ENCODE peak calls at places on chromosome 1, in seven cellular contexts. M, J, Y, W, Z, F and D are unnamed samples.

GRCh38 chr1:91345395-91346005 is 59.1 kb downstream of the HFM1 start:
- DNase-seq in M (no peak), J (no peak), Y (no peak), W (no peak), Z (no peak), F (no peak), D (no peak)

GRCh38 chr1:11207898-11208611 is 18.9 kb downstream of the ANGPTL7 start:
- DNase-seq in M (no peak), J (peak; percentile 52), Y (no peak), W (no peak), Z (no peak), F (no peak), D (no peak)

GRCh38 chr1:39574646-39575045 is 1.9 kb downstream of the PABPC4 start:
- DNase-seq in M (no peak), J (no peak), Y (no peak), W (peak; percentile 14), Z (no peak), F (peak; percentile 38), D (peak; percentile 73)

GRCh38 chr1:21182181-21182711 is 5.5 kb upstream of the EIF4G3 start:
- DNase-seq in M (no peak), J (no peak), Y (no peak), W (no peak), Z (no peak), F (no peak), D (no peak)

GRCh38 chr1:236381565-236382158 is 12.4 kb upstream of the EDARADD start:
- DNase-seq in M (no peak), J (no peak), Y (no peak), W (no peak), Z (no peak), F (no peak), D (no peak)

GRCh38 chr1:17866451-17867029 is 111.4 kb downstream of the ACTL8 start:
- DNase-seq in M (peak; percentile 28), J (no peak), Y (no peak), W (peak; percentile 76), Z (no peak), F (no peak), D (peak; percentile 45)

GRCh38 chr1:52877554-52877953 is 35.0 kb downstream of the ZYG11A start:
- DNase-seq in M (no peak), J (no peak), Y (no peak), W (no peak), Z (no peak), F (no peak), D (no peak)

GRCh38 chr1:214808845-214809460 is 206.0 kb downstream of the CENPF start:
- DNase-seq in M (no peak), J (no peak), Y (no peak), W (peak; percentile 40), Z (no peak), F (no peak), D (no peak)

GRCh38 chr1:20194770-20195463 is 8.6 kb upstream of the PLA2G2C start:
- DNase-seq in M (peak; percentile 53), J (peak; percentile 65), Y (peak; percentile 75), W (peak; percentile 46), Z (peak; percentile 76), F (peak; percentile 74), D (peak; percentile 82)

GRCh38 chr1:63935553-63935952 is 161.7 kb downstream of the ROR1 start:
- DNase-seq in M (no peak), J (no peak), Y (no peak), W (no peak), Z (no peak), F (no peak), D (no peak)

GRCh38 chr1:205811660-205812059 is 1.3 kb downstream of the SLC41A1 start:
- DNase-seq in M (no peak), J (peak; percentile 70), Y (peak; percentile 86), W (no peak), Z (peak; percentile 65), F (peak; percentile 62), D (peak; percentile 51)

GRCh38 chr1:216691710-216692109 is 31.5 kb downstream of the ESRRG start:
- DNase-seq in M (no peak), J (no peak), Y (no peak), W (no peak), Z (no peak), F (no peak), D (no peak)

GRCh38 chr1:220521755-220522154 is 6.2 kb upstream of the MARK1 start:
- DNase-seq in M (no peak), J (no peak), Y (no peak), W (peak; percentile 15), Z (no peak), F (no peak), D (no peak)

GRCh38 chr1:207863893-207864535 is 46.9 kb downstream of the CD34 start:
- DNase-seq in M (no peak), J (no peak), Y (peak; percentile 57), W (no peak), Z (no peak), F (no peak), D (no peak)

GRCh38 chr1:212692774-212693644 is 6.6 kb downstream of the BATF3 start:
- DNase-seq in M (peak; percentile 37), J (no peak), Y (no peak), W (peak; percentile 67), Z (no peak), F (no peak), D (no peak)

GRCh38 chr1:240242601-240243144 is 151.0 kb downstream of the FMN2 start:
- DNase-seq in M (no peak), J (no peak), Y (no peak), W (no peak), Z (no peak), F (no peak), D (no peak)

GRCh38 chr1:172107261-172107820 is 266.0 kb downstream of the DNM3 start:
- DNase-seq in M (no peak), J (no peak), Y (no peak), W (no peak), Z (no peak), F (no peak), D (no peak)

GRCh38 chr1:243349128-243349527 is 93.3 kb downstream of the SDCCAG8 start:
- DNase-seq in M (no peak), J (no peak), Y (no peak), W (no peak), Z (no peak), F (no peak), D (no peak)

GRCh38 chr1:46580140-46580903 is 23.7 kb downstream of the MKNK1 start:
- DNase-seq in M (no peak), J (no peak), Y (no peak), W (no peak), Z (no peak), F (no peak), D (no peak)

GRCh38 chr1:52590275-52590674 is 11.9 kb upstream of the GPX7 start:
- DNase-seq in M (no peak), J (no peak), Y (no peak), W (no peak), Z (no peak), F (no peak), D (no peak)

GRCh38 chr1:218529691-218530310 is 184.7 kb downstream of the TGFB2 start:
- DNase-seq in M (no peak), J (no peak), Y (no peak), W (no peak), Z (no peak), F (no peak), D (no peak)

GRCh38 chr1:152460529-152460899 is 46.5 kb upstream of the CRNN start:
- DNase-seq in M (no peak), J (no peak), Y (no peak), W (no peak), Z (no peak), F (no peak), D (no peak)
- TF ChIP-seq CTCF in M (no peak), J (peak; percentile 0), Y (no peak), W (no peak), Z (no peak), F (no peak), D (no peak)

GRCh38 chr1:245879091-245879490 is 628.0 kb downstream of the SMYD3 start:
- DNase-seq in M (no peak), J (no peak), Y (no peak), W (no peak), Z (no peak), F (no peak), D (no peak)
- H3K4me1 ChIP-seq in M (no peaks in the 10 kb centered on the region), J (peaks cover 30% of the 10 kb centered on the region), Y (peaks cover 14% of the 10 kb centered on the region), W (no peaks in the 10 kb centered on the region), Z (peaks cover 21% of the 10 kb centered on the region), F (no peaks in the 10 kb centered on the region), D (no peaks in the 10 kb centered on the region)

DNA sequence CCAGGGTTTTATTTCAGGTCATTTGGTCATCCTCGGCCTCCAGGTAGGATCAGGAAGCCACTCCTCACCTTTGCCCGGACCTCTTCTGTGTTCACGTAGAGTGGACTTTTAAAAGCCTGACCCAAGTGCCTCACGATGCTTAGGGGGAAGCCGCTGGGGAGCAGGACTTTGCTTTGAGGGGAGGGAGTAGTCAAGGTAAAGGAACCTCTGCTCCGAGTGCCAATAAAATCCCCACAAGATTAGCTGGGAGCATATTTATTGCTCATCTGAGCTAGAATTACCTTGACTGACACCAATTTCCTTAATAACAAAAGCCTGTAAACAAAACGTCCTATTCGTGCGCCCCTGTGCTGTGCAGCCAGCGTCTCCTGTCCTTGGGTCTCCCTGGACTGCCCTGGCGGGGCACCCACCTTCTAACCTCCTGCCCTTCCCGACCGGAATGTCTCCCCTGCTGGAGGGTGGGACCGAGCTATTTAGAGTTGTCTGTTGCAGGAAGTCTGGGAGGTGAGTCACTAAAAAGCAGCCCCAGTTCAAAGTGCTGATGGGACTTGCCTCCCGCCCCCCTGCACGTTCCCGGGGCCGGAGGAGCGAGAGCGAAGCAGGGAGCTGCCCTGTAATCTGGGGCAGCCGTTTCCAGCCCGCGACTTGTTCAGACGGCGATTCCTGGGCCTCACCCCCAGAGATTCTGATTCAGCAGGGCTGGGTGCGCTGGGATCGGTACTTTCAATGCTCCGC is 818 bp upstream of the DHRS3 start:
- DNase-seq in M (peak; percentile 95), J (peak; percentile 70), Y (peak; percentile 89), W (peak; percentile 95), Z (peak; percentile 74), F (peak; percentile 67), D (peak; percentile 87)
- H3K4me3 ChIP-seq in M (peak overlapping the region; percentile 93), J (peak overlapping the region; percentile 94), Y (peak overlapping the region; percentile 90), W (peak overlapping the region; percentile 94), Z (peak overlapping the region; percentile 72), F (peak overlapping the region; percentile 47), D (peak overlapping the region; percentile 85)

GRCh38 chr1:1112237-1112985 is 3.5 kb downstream of the C1orf159 start:
- DNase-seq in M (no peak), J (peak; percentile 11), Y (peak; percentile 18), W (no peak), Z (no peak), F (no peak), D (no peak)

GRCh38 chr1:1109743-1110142 is 6.1 kb downstream of the C1orf159 start:
- DNase-seq in M (no peak), J (no peak), Y (peak; percentile 4), W (no peak), Z (no peak), F (no peak), D (no peak)

GRCh38 chr1:1111516-1112236 is 4.2 kb downstream of the C1orf159 start:
- DNase-seq in M (no peak), J (peak; percentile 12), Y (peak; percentile 22), W (no peak), Z (no peak), F (no peak), D (no peak)

GRCh38 chr1:1114431-1114830 is 1.5 kb downstream of the C1orf159 start:
- DNase-seq in M (no peak), J (peak; percentile 12), Y (no peak), W (no peak), Z (no peak), F (no peak), D (no peak)

DNA sequence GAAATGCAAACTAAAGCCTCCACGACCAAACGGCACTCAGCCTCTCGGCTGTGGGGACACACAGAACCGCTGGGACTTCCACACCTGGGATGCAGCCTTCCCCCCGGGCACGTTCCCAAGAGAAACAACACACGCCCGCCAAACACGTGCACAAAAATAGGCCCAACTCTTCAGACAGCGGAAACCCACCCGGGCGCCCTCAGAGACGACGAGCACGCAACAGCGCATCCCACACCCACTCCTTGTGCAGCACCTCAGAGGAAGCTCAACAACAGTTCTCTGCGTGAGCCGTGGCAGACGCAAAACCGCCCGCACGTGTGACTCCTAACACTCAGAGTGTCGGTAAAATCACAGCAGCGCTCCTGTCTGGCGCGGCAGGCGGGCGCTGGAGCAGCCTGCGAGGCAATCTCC is 5.3 kb downstream of the C1orf159 start:
- DNase-seq in M (no peak), J (peak; percentile 10), Y (peak; percentile 15), W (no peak), Z (no peak), F (no peak), D (no peak)
- TF ChIP-seq CTCF in M (no peak), J (no peak), Y (no peak), W (no peak), Z (no peak), F (no peak), D (no peak)